ENCODE peak calls at places on chromosomes 11 and 22, in nine cellular contexts. F, U, X, J, W, T, E, O and M are unnamed samples.

GRCh38 chr11:45273509-45273908 is 12.6 kb downstream of the SYT13 start:
- DNase-seq in J (no peak), O (no peak), X (no peak), F (no peak), T (no peak), E (no peak), U (no peak), W (no peak), M (no peak)

GRCh38 chr11:100824041-100824440 is 137.0 kb downstream of the ARHGAP42 start:
- DNase-seq in O (no peak), F (no peak), X (no peak), U (no peak), W (no peak), T (no peak), J (peak), E (no peak), M (no peak)

GRCh38 chr22:38314992-38315800 is 2.0 kb downstream of the CSNK1E start:
- DNase-seq in J (no peak), W (peak), O (no peak), U (no peak), F (peak), T (peak), E (peak), X (peak), M (no peak)

GRCh38 chr11:112157274-112157766 is 6.6 kb downstream of the IL18 start:
- DNase-seq in J (no peak), F (no peak), O (no peak), U (peak), W (no peak), X (no peak), T (no peak), E (no peak), M (no peak)

GRCh38 chr11:105219269-105219668 is 79.7 kb upstream of the CARD18 start:
- DNase-seq in F (no peak), T (no peak), U (no peak), W (no peak), O (no peak), X (no peak), J (peak), E (no peak), M (no peak)

GRCh38 chr22:46731246-46732040 is 6.6 kb downstream of the CERK start:
- DNase-seq in E (no peak), O (no peak), U (no peak), W (no peak), T (peak), F (no peak), X (no peak), J (peak), M (no peak)

GRCh38 chr11:28058333-28058732 is 49.6 kb downstream of the KIF18A start:
- DNase-seq in E (no peak), O (no peak), T (no peak), X (no peak), F (no peak), U (no peak), W (no peak), J (peak), M (no peak)

GRCh38 chr22:41445171-41446056 is 1.2 kb downstream of the TOB2 start:
- DNase-seq in X (no peak), F (peak), J (peak), O (no peak), T (no peak), U (no peak), W (peak), E (peak), M (no peak)

GRCh38 chr22:24494182-24494534 is 974 bp upstream of the UPB1 start:
- DNase-seq in F (no peak), T (no peak), X (no peak), J (no peak), U (no peak), W (no peak), O (no peak), E (no peak), M (no peak)

GRCh38 chr11:130001491-130002351 is 914 bp downstream of the PRDM10 start:
- DNase-seq in O (no peak), F (peak), U (peak), J (peak), E (peak), W (no peak), T (peak), X (no peak), M (no peak)

GRCh38 chr22:42939941-42940653 is 74.9 kb downstream of the PACSIN2 start:
- DNase-seq in J (no peak), W (no peak), X (no peak), T (peak), U (peak), E (no peak), F (no peak), O (no peak), M (no peak)

GRCh38 chr11:73566422-73566821 is 31.5 kb downstream of the FAM168A start:
- DNase-seq in O (no peak), X (no peak), W (no peak), F (no peak), T (no peak), J (no peak), E (no peak), U (peak), M (no peak)

GRCh38 chr11:30749268-30749667 is 163.1 kb upstream of the MPPED2 start:
- DNase-seq in W (no peak), J (peak), F (no peak), X (no peak), O (no peak), E (no peak), U (no peak), T (no peak), M (no peak)

GRCh38 chr22:36419912-36420882 is 32.4 kb upstream of the MYH9 start:
- DNase-seq in W (no peak), X (no peak), U (no peak), J (no peak), O (no peak), F (no peak), E (no peak), T (no peak), M (no peak)

GRCh38 chr11:73315288-73316020 is 7.4 kb downstream of the ARHGEF17 start:
- DNase-seq in E (no peak), T (no peak), X (no peak), F (no peak), W (no peak), J (no peak), O (no peak), U (no peak), M (no peak)

GRCh38 chr11:45145421-45146071 is 893 bp upstream of the PRDM11 start:
- DNase-seq in J (peak), U (peak), E (no peak), X (no peak), O (no peak), T (no peak), F (no peak), W (no peak), M (no peak)

GRCh38 chr11:133984828-133985227 is 28.1 kb upstream of the IGSF9B start:
- DNase-seq in F (no peak), U (no peak), X (no peak), J (no peak), E (no peak), T (no peak), W (no peak), O (no peak), M (no peak)

GRCh38 chr22:28246392-28246791 is 327.3 kb upstream of the PITPNB start:
- DNase-seq in X (no peak), O (no peak), U (peak), J (no peak), T (no peak), W (no peak), E (no peak), F (no peak), M (no peak)

GRCh38 chr11:80443177-80443576 is 1002.3 kb upstream of the TENM4 start:
- DNase-seq in T (no peak), U (no peak), F (no peak), E (no peak), X (no peak), J (no peak), W (no peak), O (no peak), M (no peak)